ENCODE peak calls at places on chromosomes 4 and X, in seven cellular contexts. One of them, this sample, is unnamed.

GRCh38 chrX:20374866-20375530 is 108.3 kb upstream of the RPS6KA3 start:
- DNase-seq in neuronal stem cell: no peak
- DNase-seq in cardiac muscle cell: peak; percentile 51
- DNase-seq in fibroblast of lung: no peak
- DNase-seq in CD4-positive, alpha-beta memory T cell: no peak
- DNase-seq in PC-3: peak; percentile 69
- DNase-seq in suprapubic skin: no peak
- DNase-seq in this sample: peak; percentile 54

GRCh38 chr4:159504634-159505033 is 401.8 kb downstream of the RAPGEF2 start:
- DNase-seq in neuronal stem cell: no peak
- DNase-seq in cardiac muscle cell: peak; percentile 30
- DNase-seq in fibroblast of lung: no peak
- DNase-seq in CD4-positive, alpha-beta memory T cell: no peak
- DNase-seq in PC-3: no peak
- DNase-seq in suprapubic skin: no peak
- DNase-seq in this sample: no peak

GRCh38 chr4:150572704-150573504 is 9.0 kb upstream of the MAB21L2 start:
- DNase-seq in neuronal stem cell: no peak
- DNase-seq in cardiac muscle cell: peak; percentile 42
- DNase-seq in fibroblast of lung: no peak
- DNase-seq in CD4-positive, alpha-beta memory T cell: no peak
- DNase-seq in PC-3: no peak
- DNase-seq in suprapubic skin: no peak
- DNase-seq in this sample: no peak

GRCh38 chr4:785332-786073 is 40.4 kb downstream of the CPLX1 start:
- DNase-seq in neuronal stem cell: no peak
- DNase-seq in cardiac muscle cell: no peak
- DNase-seq in fibroblast of lung: no peak
- DNase-seq in CD4-positive, alpha-beta memory T cell: no peak
- DNase-seq in PC-3: no peak
- DNase-seq in suprapubic skin: no peak
- DNase-seq in this sample: no peak

GRCh38 chr4:54683616-54684346 is 26.0 kb downstream of the KIT start:
- DNase-seq in neuronal stem cell: no peak
- DNase-seq in cardiac muscle cell: peak; percentile 22
- DNase-seq in fibroblast of lung: peak; percentile 5
- DNase-seq in CD4-positive, alpha-beta memory T cell: peak; percentile 47
- DNase-seq in PC-3: peak; percentile 84
- DNase-seq in suprapubic skin: no peak
- DNase-seq in this sample: peak; percentile 18

GRCh38 chr4:15955670-15956069 is 7.3 kb downstream of the FGFBP2 start:
- DNase-seq in neuronal stem cell: no peak
- DNase-seq in cardiac muscle cell: no peak
- DNase-seq in fibroblast of lung: peak; percentile 4
- DNase-seq in CD4-positive, alpha-beta memory T cell: no peak
- DNase-seq in PC-3: peak; percentile 49
- DNase-seq in suprapubic skin: no peak
- DNase-seq in this sample: peak; percentile 45

GRCh38 chr4:159280442-159281172 is 177.7 kb downstream of the RAPGEF2 start:
- DNase-seq in neuronal stem cell: no peak
- DNase-seq in cardiac muscle cell: no peak
- DNase-seq in fibroblast of lung: no peak
- DNase-seq in CD4-positive, alpha-beta memory T cell: no peak
- DNase-seq in PC-3: no peak
- DNase-seq in suprapubic skin: no peak
- DNase-seq in this sample: no peak

GRCh38 chr4:82388405-82388804 is 14.6 kb upstream of the HNRNPD start:
- DNase-seq in neuronal stem cell: no peak
- DNase-seq in cardiac muscle cell: no peak
- DNase-seq in fibroblast of lung: no peak
- DNase-seq in CD4-positive, alpha-beta memory T cell: no peak
- DNase-seq in PC-3: no peak
- DNase-seq in suprapubic skin: no peak
- DNase-seq in this sample: no peak

GRCh38 chr4:113255628-113256027 is 206.2 kb downstream of the ANK2 start:
- DNase-seq in neuronal stem cell: no peak
- DNase-seq in cardiac muscle cell: no peak
- DNase-seq in fibroblast of lung: no peak
- DNase-seq in CD4-positive, alpha-beta memory T cell: no peak
- DNase-seq in PC-3: no peak
- DNase-seq in suprapubic skin: no peak
- DNase-seq in this sample: no peak

GRCh38 chr4:40462326-40462725 is 127.2 kb downstream of the CHRNA9 start:
- DNase-seq in neuronal stem cell: no peak
- DNase-seq in cardiac muscle cell: no peak
- DNase-seq in fibroblast of lung: no peak
- DNase-seq in CD4-positive, alpha-beta memory T cell: no peak
- DNase-seq in PC-3: no peak
- DNase-seq in suprapubic skin: no peak
- DNase-seq in this sample: no peak

GRCh38 chr4:95219109-95219508 is 329.7 kb downstream of the UNC5C start:
- DNase-seq in neuronal stem cell: no peak
- DNase-seq in cardiac muscle cell: no peak
- DNase-seq in fibroblast of lung: peak; percentile 71
- DNase-seq in CD4-positive, alpha-beta memory T cell: no peak
- DNase-seq in PC-3: no peak
- DNase-seq in suprapubic skin: no peak
- DNase-seq in this sample: no peak

GRCh38 chr4:127505203-127505602 is 127.6 kb upstream of the INTU start:
- DNase-seq in neuronal stem cell: no peak
- DNase-seq in cardiac muscle cell: peak; percentile 59
- DNase-seq in fibroblast of lung: peak; percentile 91
- DNase-seq in CD4-positive, alpha-beta memory T cell: no peak
- DNase-seq in PC-3: no peak
- DNase-seq in suprapubic skin: no peak
- DNase-seq in this sample: peak; percentile 38

GRCh38 chrX:80747832-80748231 is 61.8 kb downstream of the BRWD3 start:
- DNase-seq in neuronal stem cell: no peak
- DNase-seq in cardiac muscle cell: no peak
- DNase-seq in fibroblast of lung: peak; percentile 0
- DNase-seq in CD4-positive, alpha-beta memory T cell: no peak
- DNase-seq in PC-3: no peak
- DNase-seq in suprapubic skin: no peak
- DNase-seq in this sample: peak; percentile 39

GRCh38 chrX:150942958-150943594 is 40.1 kb upstream of the HMGB3 start:
- DNase-seq in neuronal stem cell: no peak
- DNase-seq in cardiac muscle cell: peak; percentile 16
- DNase-seq in fibroblast of lung: no peak
- DNase-seq in CD4-positive, alpha-beta memory T cell: no peak
- DNase-seq in PC-3: no peak
- DNase-seq in suprapubic skin: no peak
- DNase-seq in this sample: no peak

GRCh38 chrX:140949231-140949630 is 53.2 kb upstream of the SPANXB1 start:
- DNase-seq in neuronal stem cell: no peak
- DNase-seq in cardiac muscle cell: no peak
- DNase-seq in fibroblast of lung: peak; percentile 0
- DNase-seq in CD4-positive, alpha-beta memory T cell: no peak
- DNase-seq in PC-3: peak; percentile 16
- DNase-seq in suprapubic skin: no peak
- DNase-seq in this sample: no peak

GRCh38 chrX:39613997-39614679 is 483.6 kb downstream of the BCOR start:
- DNase-seq in neuronal stem cell: no peak
- DNase-seq in cardiac muscle cell: no peak
- DNase-seq in fibroblast of lung: no peak
- DNase-seq in CD4-positive, alpha-beta memory T cell: peak; percentile 14
- DNase-seq in PC-3: no peak
- DNase-seq in suprapubic skin: no peak
- DNase-seq in this sample: no peak

GRCh38 chr4:149999485-150000074 is 78.7 kb upstream of the DCLK2 start:
- DNase-seq in neuronal stem cell: peak; percentile 15
- DNase-seq in cardiac muscle cell: peak; percentile 55
- DNase-seq in fibroblast of lung: peak; percentile 87
- DNase-seq in CD4-positive, alpha-beta memory T cell: no peak
- DNase-seq in PC-3: peak; percentile 60
- DNase-seq in suprapubic skin: no peak
- DNase-seq in this sample: peak; percentile 53

GRCh38 chr4:4502694-4503311 is 39.0 kb downstream of the STX18 start:
- DNase-seq in neuronal stem cell: no peak
- DNase-seq in cardiac muscle cell: no peak
- DNase-seq in fibroblast of lung: peak; percentile 61
- DNase-seq in CD4-positive, alpha-beta memory T cell: peak; percentile 28
- DNase-seq in PC-3: no peak
- DNase-seq in suprapubic skin: no peak
- DNase-seq in this sample: no peak

GRCh38 chrX:145817666-145818521 is at the start of gene SLITRK2:
- DNase-seq in neuronal stem cell: no peak
- DNase-seq in cardiac muscle cell: peak; percentile 16
- DNase-seq in fibroblast of lung: peak; percentile 69
- DNase-seq in CD4-positive, alpha-beta memory T cell: no peak
- DNase-seq in PC-3: no peak
- DNase-seq in suprapubic skin: no peak
- DNase-seq in this sample: no peak

GRCh38 chr4:168604496-168605373 is 107.9 kb downstream of the PALLD start:
- DNase-seq in neuronal stem cell: peak; percentile 84
- DNase-seq in cardiac muscle cell: no peak
- DNase-seq in fibroblast of lung: peak; percentile 80
- DNase-seq in CD4-positive, alpha-beta memory T cell: no peak
- DNase-seq in PC-3: peak; percentile 87
- DNase-seq in suprapubic skin: no peak
- DNase-seq in this sample: peak; percentile 88

GRCh38 chrX:136176399-136176825 is 29.1 kb downstream of the FHL1 start:
- DNase-seq in neuronal stem cell: no peak
- DNase-seq in cardiac muscle cell: no peak
- DNase-seq in fibroblast of lung: peak; percentile 96
- DNase-seq in CD4-positive, alpha-beta memory T cell: no peak
- DNase-seq in PC-3: peak; percentile 37
- DNase-seq in suprapubic skin: no peak
- DNase-seq in this sample: peak; percentile 64

GRCh38 chrX:96909291-96909690 is 25.6 kb downstream of the RPA4 start:
- DNase-seq in neuronal stem cell: no peak
- DNase-seq in cardiac muscle cell: no peak
- DNase-seq in fibroblast of lung: peak; percentile 40
- DNase-seq in CD4-positive, alpha-beta memory T cell: no peak
- DNase-seq in PC-3: no peak
- DNase-seq in suprapubic skin: no peak
- DNase-seq in this sample: no peak

GRCh38 chr4:3233391-3234071 is 15.4 kb upstream of the MSANTD1 start:
- DNase-seq in neuronal stem cell: no peak
- DNase-seq in cardiac muscle cell: no peak
- DNase-seq in fibroblast of lung: peak; percentile 24
- DNase-seq in CD4-positive, alpha-beta memory T cell: no peak
- DNase-seq in PC-3: no peak
- DNase-seq in suprapubic skin: no peak
- DNase-seq in this sample: peak; percentile 12

GRCh38 chr4:3234171-3235029 is 14.6 kb upstream of the MSANTD1 start:
- DNase-seq in neuronal stem cell: no peak
- DNase-seq in cardiac muscle cell: no peak
- DNase-seq in fibroblast of lung: no peak
- DNase-seq in CD4-positive, alpha-beta memory T cell: no peak
- DNase-seq in PC-3: no peak
- DNase-seq in suprapubic skin: no peak
- DNase-seq in this sample: no peak

GRCh38 chr4:3235581-3235980 is 13.4 kb upstream of the MSANTD1 start:
- DNase-seq in neuronal stem cell: no peak
- DNase-seq in cardiac muscle cell: no peak
- DNase-seq in fibroblast of lung: no peak
- DNase-seq in CD4-positive, alpha-beta memory T cell: no peak
- DNase-seq in PC-3: no peak
- DNase-seq in suprapubic skin: no peak
- DNase-seq in this sample: no peak

GRCh38 chr4:3236326-3236878 is 12.6 kb upstream of the MSANTD1 start:
- DNase-seq in neuronal stem cell: no peak
- DNase-seq in cardiac muscle cell: no peak
- DNase-seq in fibroblast of lung: no peak
- DNase-seq in CD4-positive, alpha-beta memory T cell: no peak
- DNase-seq in PC-3: no peak
- DNase-seq in suprapubic skin: no peak
- DNase-seq in this sample: no peak

GRCh38 chr4:3235030-3235345 is 14.0 kb upstream of the MSANTD1 start:
- DNase-seq in neuronal stem cell: no peak
- DNase-seq in cardiac muscle cell: no peak
- DNase-seq in fibroblast of lung: no peak
- DNase-seq in CD4-positive, alpha-beta memory T cell: no peak
- DNase-seq in PC-3: no peak
- DNase-seq in suprapubic skin: no peak
- DNase-seq in this sample: no peak
- H3K36me3 ChIP-seq in neuronal stem cell: peaks cover 69% of the 10 kb centered on the region
- H3K36me3 ChIP-seq in cardiac muscle cell: peaks cover 27% of the 10 kb centered on the region
- H3K36me3 ChIP-seq in fibroblast of lung: peaks cover 15% of the 10 kb centered on the region
- H3K36me3 ChIP-seq in CD4-positive, alpha-beta memory T cell: peaks cover 33% of the 10 kb centered on the region
- H3K36me3 ChIP-seq in PC-3: no peaks in the 10 kb centered on the region
- H3K36me3 ChIP-seq in suprapubic skin: peaks cover 100% of the 10 kb centered on the region
- H3K36me3 ChIP-seq in this sample: peaks cover 29% of the 10 kb centered on the region

GRCh38 chrX:153865685-153866084 is 20.3 kb downstream of the L1CAM start:
- DNase-seq in neuronal stem cell: no peak
- DNase-seq in cardiac muscle cell: no peak
- DNase-seq in fibroblast of lung: no peak
- DNase-seq in CD4-positive, alpha-beta memory T cell: no peak
- DNase-seq in PC-3: no peak
- DNase-seq in suprapubic skin: no peak
- DNase-seq in this sample: no peak
- H3K36me3 ChIP-seq in neuronal stem cell: no peaks in the 10 kb centered on the region
- H3K36me3 ChIP-seq in cardiac muscle cell: no peaks in the 10 kb centered on the region
- H3K36me3 ChIP-seq in fibroblast of lung: no peaks in the 10 kb centered on the region
- H3K36me3 ChIP-seq in CD4-positive, alpha-beta memory T cell: no peaks in the 10 kb centered on the region
- H3K36me3 ChIP-seq in PC-3: no peaks in the 10 kb centered on the region
- H3K36me3 ChIP-seq in suprapubic skin: no peaks in the 10 kb centered on the region
- H3K36me3 ChIP-seq in this sample: no peaks in the 10 kb centered on the region

GRCh38 chrX:154444001-154444754 is at the start of gene FAM50A:
- DNase-seq in neuronal stem cell: no peak
- DNase-seq in cardiac muscle cell: peak; percentile 74
- DNase-seq in fibroblast of lung: peak; percentile 47
- DNase-seq in CD4-positive, alpha-beta memory T cell: peak; percentile 59
- DNase-seq in PC-3: peak; percentile 61
- DNase-seq in suprapubic skin: peak; percentile 85
- DNase-seq in this sample: peak; percentile 6
- H3K36me3 ChIP-seq in neuronal stem cell: peaks cover 23% of the 10 kb centered on the region
- H3K36me3 ChIP-seq in cardiac muscle cell: no peaks in the 10 kb centered on the region
- H3K36me3 ChIP-seq in fibroblast of lung: peaks cover 15% of the 10 kb centered on the region
- H3K36me3 ChIP-seq in CD4-positive, alpha-beta memory T cell: peaks cover 8% of the 10 kb centered on the region
- H3K36me3 ChIP-seq in PC-3: peaks cover 4% of the 10 kb centered on the region
- H3K36me3 ChIP-seq in suprapubic skin: peaks cover 38% of the 10 kb centered on the region
- H3K36me3 ChIP-seq in this sample: peaks cover 16% of the 10 kb centered on the region

GRCh38 chr4:2510351-2511259 is 25.8 kb upstream of the FAM193A start:
- DNase-seq in neuronal stem cell: no peak
- DNase-seq in cardiac muscle cell: no peak
- DNase-seq in fibroblast of lung: no peak
- DNase-seq in CD4-positive, alpha-beta memory T cell: no peak
- DNase-seq in PC-3: no peak
- DNase-seq in suprapubic skin: no peak
- DNase-seq in this sample: no peak

GRCh38 chr4:2507855-2508254 is 28.6 kb upstream of the FAM193A start:
- DNase-seq in neuronal stem cell: no peak
- DNase-seq in cardiac muscle cell: no peak
- DNase-seq in fibroblast of lung: no peak
- DNase-seq in CD4-positive, alpha-beta memory T cell: no peak
- DNase-seq in PC-3: no peak
- DNase-seq in suprapubic skin: no peak
- DNase-seq in this sample: no peak

GRCh38 chr4:2512396-2513135 is 23.9 kb upstream of the FAM193A start:
- DNase-seq in neuronal stem cell: no peak
- DNase-seq in cardiac muscle cell: no peak
- DNase-seq in fibroblast of lung: no peak
- DNase-seq in CD4-positive, alpha-beta memory T cell: no peak
- DNase-seq in PC-3: no peak
- DNase-seq in suprapubic skin: no peak
- DNase-seq in this sample: no peak

GRCh38 chr4:2515835-2516550 is 20.5 kb upstream of the FAM193A start:
- DNase-seq in neuronal stem cell: no peak
- DNase-seq in cardiac muscle cell: no peak
- DNase-seq in fibroblast of lung: no peak
- DNase-seq in CD4-positive, alpha-beta memory T cell: no peak
- DNase-seq in PC-3: no peak
- DNase-seq in suprapubic skin: no peak
- DNase-seq in this sample: no peak

GRCh38 chr4:2511645-2512131 is 24.8 kb upstream of the FAM193A start:
- DNase-seq in neuronal stem cell: no peak
- DNase-seq in cardiac muscle cell: no peak
- DNase-seq in fibroblast of lung: no peak
- DNase-seq in CD4-positive, alpha-beta memory T cell: peak; percentile 9
- DNase-seq in PC-3: no peak
- DNase-seq in suprapubic skin: no peak
- DNase-seq in this sample: no peak
- H3K36me3 ChIP-seq in neuronal stem cell: peaks cover 57% of the 10 kb centered on the region
- H3K36me3 ChIP-seq in cardiac muscle cell: peaks cover 30% of the 10 kb centered on the region
- H3K36me3 ChIP-seq in fibroblast of lung: peaks cover 28% of the 10 kb centered on the region
- H3K36me3 ChIP-seq in CD4-positive, alpha-beta memory T cell: peaks cover 64% of the 10 kb centered on the region
- H3K36me3 ChIP-seq in PC-3: peaks cover 9% of the 10 kb centered on the region
- H3K36me3 ChIP-seq in suprapubic skin: peaks cover 82% of the 10 kb centered on the region
- H3K36me3 ChIP-seq in this sample: peaks cover 39% of the 10 kb centered on the region